ENCODE peak calls at places on chromosomes 13 and 19, in four cellular contexts. J is lower lobe of right lung, D is amygdala, T is GF-D8. B is an unnamed sample.

GRCh38 chr13:102825921-102826706 is 19.7 kb upstream of the ERCC5 start:
- DNase-seq in T (no peak), J (no peak), D (no peak), B (no peak)

GRCh38 chr13:114151565-114152284 is 19.3 kb upstream of the RASA3 start:
- DNase-seq in D (no peak), J (peak; percentile 80), T (no peak), B (no peak)

GRCh38 chr13:111844682-111845081 is 222.3 kb upstream of the SOX1 start:
- DNase-seq in D (no peak), T (no peak), J (no peak), B (no peak)

GRCh38 chr19:49613374-49613773 is 22.4 kb downstream of the PRR12 start:
- DNase-seq in D (no peak), J (no peak), T (no peak), B (no peak)

GRCh38 chr13:112172641-112173171 is 105.8 kb downstream of the SOX1 start:
- DNase-seq in J (no peak), T (no peak), D (peak; percentile 21), B (peak; percentile 79)

GRCh38 chr19:17479325-17479791 is 9.0 kb downstream of the SLC27A1 start:
- DNase-seq in D (no peak), J (no peak), T (no peak), B (peak; percentile 15)

GRCh38 chr13:42041017-42041683 is 7.3 kb upstream of the DGKH start:
- DNase-seq in D (peak; percentile 49), T (no peak), J (peak; percentile 69), B (peak; percentile 33)

GRCh38 chr19:50269653-50270052 is 59.5 kb downstream of the KCNC3 start:
- DNase-seq in D (no peak), J (no peak), T (no peak), B (no peak)

GRCh38 chr13:90070362-90070761 is 1277.1 kb upstream of the MIR17HG start:
- DNase-seq in J (no peak), T (no peak), D (no peak), B (no peak)